ENCODE peak calls at places on chromosomes 6 and 20, in eight cellular contexts. I is hepatocyte, Q is PC-3, O is MM.1S, J is GM23338, P is OCI-LY7, U is SK-N-SH, B is HCT116. L is an unnamed sample.
A peak's percentile ranks its signal among the peaks of the same experiment; 100 is the strongest.

GRCh38 chr6:33313105-33313708 is 671 bp downstream of the TAPBP start:
- DNase-seq in I (peak; percentile 68), Q (no peak), O (peak; percentile 26), J (peak; percentile 75), P (peak; percentile 76), U (peak; percentile 79), B (no peak), L (no peak)

GRCh38 chr20:47785321-47785899 is at the start of gene SULF2:
- DNase-seq in I (peak; percentile 83), Q (peak; percentile 50), O (peak; percentile 60), J (peak; percentile 61), P (no peak), U (peak; percentile 77), B (no peak), L (peak; percentile 70)

GRCh38 chr6:127367023-127367375 is 23.6 kb upstream of the ECHDC1 start:
- DNase-seq in I (no peak), Q (peak; percentile 11), O (no peak), J (no peak), P (no peak), U (no peak), B (no peak), L (no peak)

GRCh38 chr20:49811825-49812462 is 684 bp upstream of the SLC9A8 start:
- DNase-seq in I (peak; percentile 53), Q (no peak), O (no peak), J (no peak), P (no peak), U (peak; percentile 14), B (no peak), L (no peak)

GRCh38 chr6:72238021-72238420 is 351.7 kb downstream of the RIMS1 start:
- DNase-seq in I (no peak), Q (no peak), O (no peak), J (no peak), P (no peak), U (no peak), B (no peak), L (no peak)

GRCh38 chr20:4059631-4060030 is 44.3 kb upstream of the RNF24 start:
- DNase-seq in I (no peak), Q (no peak), O (no peak), J (no peak), P (no peak), U (no peak), B (no peak), L (no peak)

GRCh38 chr6:31214516-31214915 is 44.0 kb upstream of the POU5F1 start:
- DNase-seq in I (no peak), Q (peak; percentile 10), O (no peak), J (no peak), P (no peak), U (no peak), B (no peak), L (no peak)

GRCh38 chr20:48750376-48750775 is 77.4 kb downstream of the PREX1 start:
- DNase-seq in I (no peak), Q (no peak), O (no peak), J (no peak), P (no peak), U (no peak), B (no peak), L (no peak)

GRCh38 chr6:83467620-83468036 is 36.8 kb upstream of the ME1 start:
- DNase-seq in I (no peak), Q (no peak), O (no peak), J (no peak), P (no peak), U (no peak), B (no peak), L (no peak)

GRCh38 chr6:18432180-18432579 is 45.0 kb downstream of the RNF144B start:
- DNase-seq in I (no peak), Q (peak; percentile 12), O (no peak), J (no peak), P (no peak), U (no peak), B (no peak), L (no peak)

GRCh38 chr20:6566821-6567220 is 200.7 kb upstream of the BMP2 start:
- DNase-seq in I (peak; percentile 38), Q (peak; percentile 81), O (no peak), J (no peak), P (no peak), U (no peak), B (no peak), L (no peak)

GRCh38 chr6:101226677-101227135 is 166.8 kb upstream of the GRIK2 start:
- DNase-seq in I (peak; percentile 39), Q (peak; percentile 82), O (peak; percentile 29), J (peak; percentile 91), P (peak; percentile 23), U (no peak), B (peak; percentile 32), L (peak; percentile 85)

GRCh38 chr20:36030143-36030542 is 61.8 kb downstream of the CNBD2 start:
- DNase-seq in I (no peak), Q (no peak), O (no peak), J (no peak), P (no peak), U (no peak), B (no peak), L (no peak)

GRCh38 chr20:2137552-2138201 is 36.0 kb downstream of the STK35 start:
- DNase-seq in I (no peak), Q (no peak), O (no peak), J (no peak), P (no peak), U (no peak), B (no peak), L (no peak)

GRCh38 chr20:21944227-21944626 is 238.8 kb downstream of the PAX1 start:
- DNase-seq in I (no peak), Q (no peak), O (no peak), J (no peak), P (no peak), U (no peak), B (no peak), L (no peak)

GRCh38 chr6:149891259-149891658 is 6.7 kb downstream of the RAET1E start:
- DNase-seq in I (no peak), Q (peak; percentile 56), O (no peak), J (no peak), P (no peak), U (no peak), B (no peak), L (no peak)
- H3K4me2 ChIP-seq in I (no peak overlapping the region), Q (no peak overlapping the region), O (no peak overlapping the region), J (no peak overlapping the region), P (no peak overlapping the region), U (no peak overlapping the region), B (peak overlapping the region; percentile 40), L (peak overlapping the region; percentile 25)

GRCh38 chr20:63167026-63167917 is 48.7 kb downstream of the YTHDF1 start:
- DNase-seq in I (no peak), Q (peak; percentile 14), O (no peak), J (peak; percentile 62), P (no peak), U (peak; percentile 72), B (no peak), L (no peak)

GRCh38 chr20:63168861-63169260 is 47.1 kb downstream of the YTHDF1 start:
- DNase-seq in I (no peak), Q (no peak), O (no peak), J (no peak), P (no peak), U (no peak), B (no peak), L (no peak)

GRCh38 chr20:63171991-63172390 is 43.9 kb downstream of the YTHDF1 start:
- DNase-seq in I (no peak), Q (no peak), O (no peak), J (no peak), P (no peak), U (no peak), B (no peak), L (no peak)

GRCh38 chr20:63167918-63168520 is 47.9 kb downstream of the YTHDF1 start:
- DNase-seq in I (no peak), Q (no peak), O (no peak), J (peak; percentile 65), P (no peak), U (no peak), B (no peak), L (no peak)

GRCh38 chr20:63169731-63170130 is 46.2 kb downstream of the YTHDF1 start:
- DNase-seq in I (no peak), Q (no peak), O (no peak), J (no peak), P (no peak), U (no peak), B (no peak), L (no peak)
- H3K9me2 ChIP-seq in I (no peaks in the 10 kb centered on the region), Q (no peaks in the 10 kb centered on the region), O (no peaks in the 10 kb centered on the region), J (no peaks in the 10 kb centered on the region), P (no peaks in the 10 kb centered on the region), U (no peaks in the 10 kb centered on the region), B (no peaks in the 10 kb centered on the region), L (no peaks in the 10 kb centered on the region)

GRCh38 chr6:37221585-37222124 is 35.9 kb upstream of the TBC1D22B start:
- DNase-seq in I (no peak), Q (no peak), O (no peak), J (no peak), P (no peak), U (no peak), B (no peak), L (no peak)
- TF ChIP-seq CTCF in I (no peak), Q (no peak), O (no peak), J (no peak), P (no peak), U (no peak), B (no peak), L (no peak)

GRCh38 chr20:62386383-62387218 is at the start of gene RPS21:
- DNase-seq in I (peak; percentile 96), Q (peak; percentile 91), O (peak; percentile 95), J (peak; percentile 94), P (peak; percentile 95), U (peak; percentile 97), B (peak; percentile 79), L (peak; percentile 85)

GRCh38 chr20:62378215-62378614 is 8.7 kb upstream of the RPS21 start:
- DNase-seq in I (no peak), Q (no peak), O (no peak), J (no peak), P (no peak), U (no peak), B (no peak), L (no peak)

GRCh38 chr20:62381202-62381797 is 5.6 kb upstream of the RPS21 start:
- DNase-seq in I (no peak), Q (peak; percentile 65), O (no peak), J (no peak), P (no peak), U (no peak), B (no peak), L (no peak)

GRCh38 chr20:62381842-62382241 is 5.1 kb upstream of the RPS21 start:
- DNase-seq in I (no peak), Q (no peak), O (no peak), J (no peak), P (no peak), U (no peak), B (no peak), L (no peak)

DNA sequence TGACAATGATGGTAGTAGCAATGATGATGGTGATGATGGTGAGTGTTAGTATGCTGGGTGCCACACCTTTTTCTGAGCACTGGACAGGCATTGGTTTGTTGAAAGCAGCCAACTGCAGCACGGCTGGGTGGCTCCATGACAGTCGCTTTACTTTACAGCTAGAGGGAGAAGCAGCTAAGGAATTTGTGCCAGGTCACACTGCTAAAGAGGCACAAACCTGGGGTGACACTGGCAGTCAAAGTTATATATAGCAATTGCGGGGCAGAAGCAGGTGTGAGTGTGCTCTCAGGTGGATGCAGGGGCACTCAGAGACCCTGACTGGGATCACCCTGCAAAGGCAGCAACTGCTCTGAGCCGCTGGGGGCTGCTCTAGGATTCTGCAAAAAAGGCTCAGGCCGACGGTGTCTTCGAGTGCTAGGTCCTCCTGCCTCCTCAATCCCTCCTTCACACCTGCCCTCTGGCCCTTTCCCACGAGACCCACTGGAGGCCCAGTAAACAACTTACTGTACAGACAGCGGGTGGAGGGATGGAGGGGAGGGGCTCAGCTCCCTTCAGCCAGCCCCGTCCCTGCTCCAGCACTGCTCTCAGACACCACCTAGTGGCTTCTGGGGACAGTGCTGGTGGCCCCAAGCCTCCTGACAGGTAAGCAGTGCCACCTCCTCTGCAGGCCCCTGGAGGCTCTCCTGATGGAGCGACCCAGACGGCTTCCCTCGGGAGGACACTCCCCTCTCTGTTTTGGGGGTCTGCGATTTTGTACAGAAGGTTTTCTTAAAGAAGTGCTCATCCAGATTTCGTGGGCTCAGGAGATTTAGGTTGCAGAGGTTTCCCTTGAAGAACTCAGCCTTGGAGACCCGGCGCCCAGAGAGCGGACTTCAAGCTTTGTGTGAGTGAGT is 4.4 kb upstream of the RPS21 start:
- DNase-seq in I (peak; percentile 94), Q (peak; percentile 92), O (peak; percentile 81), J (peak; percentile 94), P (peak; percentile 87), U (peak; percentile 90), B (peak; percentile 61), L (peak; percentile 93)
- H3K4me2 ChIP-seq in I (no peak overlapping the region), Q (no peak overlapping the region), O (no peak overlapping the region), J (no peak overlapping the region), P (peak overlapping the region; percentile 8), U (no peak overlapping the region), B (no peak overlapping the region), L (no peak overlapping the region)